ENCODE peak calls at places on chromosomes 1 and 21, in nine cellular contexts. P, L, Q, T, Y, X, E, J and F are unnamed samples.

GRCh38 chr1:164602480-164603093 is 43.6 kb downstream of the PBX1 start:
- DNase-seq in P (peak; percentile 64), L (no peak), Q (peak; percentile 70), T (no peak), Y (peak; percentile 59), X (peak; percentile 39), E (no peak), J (peak; percentile 55), F (no peak)

GRCh38 chr1:184193451-184193850 is 141.9 kb downstream of the TSEN15 start:
- DNase-seq in P (peak; percentile 49), L (no peak), Q (no peak), T (no peak), Y (no peak), X (no peak), E (no peak), J (peak; percentile 29), F (no peak)

GRCh38 chr1:10251325-10252103 is 41.1 kb downstream of the KIF1B start:
- DNase-seq in P (no peak), L (no peak), Q (no peak), T (no peak), Y (peak; percentile 33), X (no peak), E (no peak), J (no peak), F (no peak)

GRCh38 chr21:46011267-46011967 is 29.8 kb downstream of the COL6A1 start:
- DNase-seq in P (no peak), L (no peak), Q (no peak), T (no peak), Y (no peak), X (no peak), E (no peak), J (no peak), F (no peak)

GRCh38 chr1:38029081-38029681 is 16.6 kb downstream of the UTP11 start:
- DNase-seq in P (no peak), L (no peak), Q (peak; percentile 77), T (no peak), Y (peak; percentile 46), X (no peak), E (no peak), J (peak; percentile 39), F (no peak)

GRCh38 chr1:154448271-154448905 is 43.2 kb downstream of the IL6R start:
- DNase-seq in P (no peak), L (no peak), Q (no peak), T (no peak), Y (no peak), X (no peak), E (no peak), J (no peak), F (no peak)

GRCh38 chr1:185668013-185668412 is 66.2 kb upstream of the HMCN1 start:
- DNase-seq in P (no peak), L (no peak), Q (no peak), T (no peak), Y (no peak), X (no peak), E (no peak), J (no peak), F (no peak)

GRCh38 chr1:182784556-182785171 is 4.9 kb upstream of the NPL start:
- DNase-seq in P (no peak), L (no peak), Q (no peak), T (no peak), Y (peak; percentile 69), X (peak; percentile 13), E (no peak), J (peak; percentile 30), F (no peak)

GRCh38 chr1:157739229-157739901 is 37.6 kb downstream of the FCRL2 start:
- DNase-seq in P (no peak), L (no peak), Q (peak; percentile 24), T (no peak), Y (no peak), X (no peak), E (no peak), J (no peak), F (no peak)

GRCh38 chr21:42534901-42535378 is 21.3 kb downstream of the SLC37A1 start:
- DNase-seq in P (no peak), L (peak; percentile 74), Q (no peak), T (no peak), Y (no peak), X (no peak), E (no peak), J (no peak), F (no peak)

GRCh38 chr21:29403291-29403690 is 104.6 kb downstream of the BACH1 start:
- DNase-seq in P (no peak), L (no peak), Q (no peak), T (no peak), Y (peak; percentile 84), X (no peak), E (no peak), J (no peak), F (no peak)

GRCh38 chr1:234481771-234482170 is 2.8 kb upstream of the TARBP1 start:
- DNase-seq in P (no peak), L (no peak), Q (no peak), T (no peak), Y (no peak), X (no peak), E (no peak), J (no peak), F (no peak)

GRCh38 chr1:198890531-198890930 is 251.7 kb downstream of the PTPRC start:
- DNase-seq in P (no peak), L (no peak), Q (no peak), T (no peak), Y (peak; percentile 69), X (no peak), E (no peak), J (no peak), F (no peak)

GRCh38 chr1:1510912-1511532 is 940 bp upstream of the ATAD3A start:
- DNase-seq in P (no peak), L (no peak), Q (peak; percentile 47), T (no peak), Y (no peak), X (no peak), E (no peak), J (no peak), F (no peak)

GRCh38 chr1:234434706-234435105 is 44.3 kb downstream of the TARBP1 start:
- DNase-seq in P (no peak), L (no peak), Q (no peak), T (no peak), Y (no peak), X (no peak), E (no peak), J (no peak), F (no peak)

GRCh38 chr1:64935551-64936158 is 30.7 kb downstream of the JAK1 start:
- DNase-seq in P (no peak), L (no peak), Q (no peak), T (no peak), Y (no peak), X (no peak), E (no peak), J (no peak), F (no peak)

GRCh38 chr1:175317309-175317708 is 124.7 kb upstream of the KIAA0040 start:
- DNase-seq in P (no peak), L (no peak), Q (peak; percentile 55), T (no peak), Y (peak; percentile 3), X (no peak), E (no peak), J (peak; percentile 18), F (no peak)
- TF ChIP-seq CTCF in P (no peak), L (peak; percentile 50), Q (peak; percentile 51), T (peak; percentile 64), Y (peak; percentile 20), X (peak; percentile 16), E (no peak), J (peak; percentile 45), F (peak; percentile 43)

DNA sequence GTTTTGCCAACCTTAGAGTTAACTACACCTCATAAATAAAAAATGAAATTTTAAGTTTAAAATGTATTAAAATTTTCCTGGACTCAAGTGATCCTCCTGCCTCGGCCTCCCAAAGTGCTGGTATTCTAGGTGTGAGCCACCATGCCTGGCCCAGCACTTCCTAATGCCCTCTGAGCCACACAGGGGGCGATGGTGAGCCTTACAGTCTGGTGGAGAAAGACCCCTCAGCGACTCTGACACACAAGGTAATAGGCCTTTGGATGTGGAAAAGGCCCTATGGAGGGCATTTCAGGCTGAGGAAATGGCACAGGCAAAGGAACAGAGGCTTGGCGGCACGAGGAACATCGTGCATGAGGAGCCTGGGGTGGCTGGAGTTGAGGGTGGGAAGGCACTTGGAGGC is 6.7 kb downstream of the CITED4 start:
- DNase-seq in P (no peak), L (no peak), Q (peak; percentile 66), T (no peak), Y (no peak), X (no peak), E (no peak), J (no peak), F (no peak)
- TF ChIP-seq CTCF in P (no peak), L (peak; percentile 45), Q (peak; percentile 50), T (no peak), Y (peak; percentile 36), X (peak; percentile 31), E (no peak), J (peak; percentile 43), F (peak; percentile 38)

GRCh38 chr1:96366516-96366915 is 355.1 kb upstream of the PTBP2 start:
- DNase-seq in P (no peak), L (no peak), Q (no peak), T (no peak), Y (no peak), X (no peak), E (no peak), J (no peak), F (no peak)

GRCh38 chr1:96370752-96371151 is 350.8 kb upstream of the PTBP2 start:
- DNase-seq in P (no peak), L (no peak), Q (no peak), T (no peak), Y (peak; percentile 94), X (peak; percentile 67), E (no peak), J (no peak), F (no peak)

GRCh38 chr1:96365076-96365475 is 356.5 kb upstream of the PTBP2 start:
- DNase-seq in P (no peak), L (no peak), Q (no peak), T (no peak), Y (peak; percentile 62), X (no peak), E (no peak), J (no peak), F (no peak)

GRCh38 chr1:96365596-96365995 is 356.0 kb upstream of the PTBP2 start:
- DNase-seq in P (no peak), L (no peak), Q (no peak), T (no peak), Y (peak; percentile 47), X (no peak), E (no peak), J (no peak), F (no peak)

DNA sequence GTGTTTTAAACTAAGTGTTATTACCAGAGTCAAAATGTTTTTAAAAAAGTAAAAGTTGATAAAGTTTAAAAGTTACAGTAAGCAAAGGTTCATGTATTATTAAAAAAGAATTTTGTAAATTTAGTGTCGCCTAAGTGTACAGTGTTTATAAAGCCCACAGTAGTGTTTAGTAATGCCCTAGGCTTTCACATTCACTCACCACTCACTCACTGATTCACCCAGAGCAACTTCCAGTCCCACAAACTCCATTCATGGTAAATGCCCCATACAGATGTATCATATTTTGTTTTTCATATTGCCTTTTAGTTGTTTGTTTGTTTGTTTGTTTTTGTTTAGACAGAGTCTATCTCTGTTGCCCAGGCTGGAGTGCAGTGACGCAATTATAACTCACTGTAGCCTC is 353.8 kb upstream of the PTBP2 start:
- DNase-seq in P (no peak), L (no peak), Q (no peak), T (no peak), Y (peak; percentile 24), X (no peak), E (no peak), J (no peak), F (no peak)
- TF ChIP-seq CTCF in P (no peak), L (no peak), Q (no peak), T (no peak), Y (no peak), X (no peak), E (no peak), J (no peak), F (no peak)

GRCh38 chr21:25384782-25385181 is 222.5 kb downstream of the MRPL39 start:
- DNase-seq in P (no peak), L (no peak), Q (no peak), T (no peak), Y (no peak), X (no peak), E (no peak), J (no peak), F (no peak)
- TF ChIP-seq CTCF in P (no peak), L (no peak), Q (no peak), T (no peak), Y (no peak), X (no peak), E (no peak), J (no peak), F (no peak)